ENCODE peak calls at places on chromosome 6, in ten cellular contexts. C, E, H, R, F, D, M, A, J and U are unnamed samples. For H3K4me1, the result is how much of the 10 kb centered on the place peaks cover.

GRCh38 chr6:47343631-47344421 is 34.1 kb upstream of the TNFRSF21 start:
- DNase-seq in C (no peak), E (no peak), H (no peak), R (peak), F (no peak), D (no peak), M (no peak), A (no peak), J (no peak), U (no peak)

GRCh38 chr6:38509713-38510112 is 130.0 kb downstream of the BTBD9 start:
- DNase-seq in C (no peak), E (peak), H (no peak), R (no peak), F (no peak), D (no peak), M (no peak), A (no peak), J (no peak), U (peak)

GRCh38 chr6:41682497-41682961 is 44.3 kb downstream of the MDFI start:
- DNase-seq in C (no peak), E (no peak), H (peak), R (no peak), F (no peak), D (no peak), M (peak), A (no peak), J (no peak), U (no peak)

GRCh38 chr6:166586424-166587156 is at the start of gene RAMACL:
- DNase-seq in C (peak), E (no peak), H (no peak), R (peak), F (no peak), D (no peak), M (peak), A (no peak), J (no peak), U (no peak)

GRCh38 chr6:107576852-107577251 is 86.9 kb downstream of the SOBP start:
- DNase-seq in C (no peak), E (peak), H (no peak), R (no peak), F (no peak), D (no peak), M (no peak), A (no peak), J (no peak), U (peak)

GRCh38 chr6:37635319-37635718 is 62.4 kb downstream of the MDGA1 start:
- DNase-seq in C (no peak), E (no peak), H (no peak), R (no peak), F (no peak), D (no peak), M (no peak), A (no peak), J (no peak), U (no peak)

GRCh38 chr6:33206864-33207568 is 1.3 kb upstream of the RING1 start:
- DNase-seq in C (no peak), E (peak), H (peak), R (no peak), F (no peak), D (no peak), M (peak), A (no peak), J (no peak), U (peak)

GRCh38 chr6:35038076-35038475 is 103.1 kb downstream of the TCP11 start:
- DNase-seq in C (no peak), E (peak), H (no peak), R (no peak), F (no peak), D (no peak), M (no peak), A (no peak), J (no peak), U (no peak)

GRCh38 chr6:63764318-63764916 is 128.8 kb downstream of the PHF3 start:
- DNase-seq in C (no peak), E (peak), H (no peak), R (no peak), F (no peak), D (no peak), M (no peak), A (no peak), J (no peak), U (no peak)

GRCh38 chr6:108203189-108204119 is 37.6 kb downstream of the NR2E1 start:
- DNase-seq in C (no peak), E (no peak), H (no peak), R (no peak), F (no peak), D (no peak), M (no peak), A (no peak), J (no peak), U (no peak)

GRCh38 chr6:167748458-167749379 is 78.0 kb upstream of the AFDN start:
- DNase-seq in C (no peak), E (no peak), H (no peak), R (no peak), F (no peak), D (no peak), M (peak), A (no peak), J (no peak), U (no peak)

GRCh38 chr6:169171951-169172350 is 81.7 kb downstream of the THBS2 start:
- DNase-seq in C (no peak), E (peak), H (no peak), R (no peak), F (no peak), D (no peak), M (no peak), A (no peak), J (no peak), U (peak)

GRCh38 chr6:35297541-35298481 is at the start of gene DEF6:
- DNase-seq in C (no peak), E (peak), H (peak), R (peak), F (peak), D (peak), M (peak), A (peak), J (peak), U (peak)

GRCh38 chr6:151100326-151100725 is 139.4 kb upstream of the AKAP12 start:
- DNase-seq in C (no peak), E (no peak), H (no peak), R (no peak), F (no peak), D (no peak), M (no peak), A (no peak), J (no peak), U (no peak)

GRCh38 chr6:10205892-10206291 is 209.0 kb downstream of the TFAP2A start:
- DNase-seq in C (no peak), E (no peak), H (no peak), R (no peak), F (no peak), D (no peak), M (no peak), A (no peak), J (no peak), U (no peak)

GRCh38 chr6:140931581-140931980 is 1201.1 kb upstream of the GJE1 start:
- DNase-seq in C (no peak), E (no peak), H (no peak), R (no peak), F (no peak), D (no peak), M (no peak), A (no peak), J (no peak), U (no peak)

GRCh38 chr6:90297124-90297865 is 652 bp upstream of the BACH2 start:
- DNase-seq in C (no peak), E (no peak), H (no peak), R (no peak), F (no peak), D (no peak), M (no peak), A (no peak), J (no peak), U (no peak)

GRCh38 chr6:106134906-106135634 is 48.9 kb downstream of the PRDM1 start:
- DNase-seq in C (peak), E (peak), H (no peak), R (peak), F (no peak), D (no peak), M (no peak), A (no peak), J (no peak), U (peak)

GRCh38 chr6:15709665-15710269 is 46.9 kb upstream of the DTNBP1 start:
- DNase-seq in C (no peak), E (no peak), H (no peak), R (no peak), F (no peak), D (no peak), M (no peak), A (no peak), J (no peak), U (no peak)

GRCh38 chr6:133553652-133554051 is 312.5 kb downstream of the EYA4 start:
- DNase-seq in C (no peak), E (peak), H (no peak), R (peak), F (peak), D (no peak), M (peak), A (peak), J (no peak), U (peak)

GRCh38 chr6:2857580-2858337 is 16.1 kb upstream of the SERPINB1 start:
- DNase-seq in C (peak), E (peak), H (no peak), R (no peak), F (peak), D (peak), M (no peak), A (no peak), J (peak), U (no peak)

GRCh38 chr6:107673076-107673494 is 151.0 kb downstream of the SCML4 start:
- DNase-seq in C (no peak), E (no peak), H (no peak), R (no peak), F (peak), D (no peak), M (no peak), A (no peak), J (peak), U (no peak)

GRCh38 chr6:149028767-149029405 is 282.1 kb downstream of the UST start:
- DNase-seq in C (peak), E (peak), H (no peak), R (peak), F (peak), D (peak), M (no peak), A (peak), J (no peak), U (peak)

GRCh38 chr6:97047473-97048201 is 123.1 kb downstream of the KLHL32 start:
- DNase-seq in C (no peak), E (no peak), H (no peak), R (no peak), F (no peak), D (no peak), M (no peak), A (no peak), J (no peak), U (no peak)

GRCh38 chr6:1913572-1913971 is 303.9 kb downstream of the FOXC1 start:
- DNase-seq in C (no peak), E (no peak), H (no peak), R (no peak), F (no peak), D (no peak), M (no peak), A (no peak), J (no peak), U (no peak)

GRCh38 chr6:121413831-121414368 is 21.5 kb upstream of the GJA1 start:
- DNase-seq in C (no peak), E (peak), H (no peak), R (no peak), F (no peak), D (no peak), M (no peak), A (no peak), J (no peak), U (no peak)

GRCh38 chr6:4909063-4909645 is 94.7 kb downstream of the RPP40 start:
- DNase-seq in C (no peak), E (no peak), H (no peak), R (no peak), F (no peak), D (no peak), M (no peak), A (no peak), J (no peak), U (no peak)

GRCh38 chr6:169224185-169224695 is 29.4 kb downstream of the THBS2 start:
- DNase-seq in C (no peak), E (peak), H (no peak), R (peak), F (peak), D (no peak), M (no peak), A (no peak), J (no peak), U (peak)

GRCh38 chr6:4948781-4949450 is 54.9 kb downstream of the RPP40 start:
- DNase-seq in C (no peak), E (no peak), H (no peak), R (no peak), F (no peak), D (peak), M (no peak), A (no peak), J (no peak), U (peak)

GRCh38 chr6:136501081-136501480 is 49.1 kb downstream of the MAP7 start:
- DNase-seq in C (no peak), E (no peak), H (no peak), R (no peak), F (no peak), D (no peak), M (no peak), A (no peak), J (no peak), U (no peak)

GRCh38 chr6:31908791-31909190 is 6.9 kb upstream of the ZBTB12 start:
- DNase-seq in C (no peak), E (peak), H (no peak), R (no peak), F (no peak), D (no peak), M (no peak), A (no peak), J (no peak), U (no peak)

GRCh38 chr6:20575691-20576451 is 41.6 kb downstream of the CDKAL1 start:
- DNase-seq in C (no peak), E (no peak), H (no peak), R (no peak), F (no peak), D (no peak), M (no peak), A (no peak), J (no peak), U (no peak)

GRCh38 chr6:16654703-16655102 is 106.6 kb downstream of the ATXN1 start:
- DNase-seq in C (no peak), E (no peak), H (no peak), R (no peak), F (no peak), D (no peak), M (no peak), A (no peak), J (no peak), U (no peak)

GRCh38 chr6:145824344-145824743 is 9.7 kb upstream of the FBXO30 start:
- DNase-seq in C (no peak), E (no peak), H (no peak), R (no peak), F (no peak), D (no peak), M (no peak), A (no peak), J (no peak), U (no peak)

GRCh38 chr6:148934956-148935355 is 188.1 kb downstream of the UST start:
- DNase-seq in C (no peak), E (no peak), H (no peak), R (no peak), F (no peak), D (no peak), M (no peak), A (no peak), J (no peak), U (no peak)

GRCh38 chr6:164417537-164417936 is 891.9 kb downstream of the C6orf118 start:
- DNase-seq in C (no peak), E (no peak), H (no peak), R (no peak), F (no peak), D (no peak), M (peak), A (no peak), J (no peak), U (no peak)

GRCh38 chr6:146985111-146985510 is 219.1 kb upstream of the STXBP5 start:
- DNase-seq in C (peak), E (no peak), H (no peak), R (peak), F (no peak), D (no peak), M (no peak), A (no peak), J (no peak), U (no peak)

GRCh38 chr6:161168281-161168891 is 105.5 kb downstream of the AGPAT4 start:
- DNase-seq in C (peak), E (peak), H (no peak), R (peak), F (peak), D (no peak), M (peak), A (peak), J (no peak), U (peak)

GRCh38 chr6:33988121-33989015 is 157.5 kb downstream of the GRM4 start:
- DNase-seq in C (no peak), E (no peak), H (peak), R (peak), F (no peak), D (no peak), M (peak), A (no peak), J (no peak), U (no peak)

GRCh38 chr6:161195418-161195817 is 78.4 kb downstream of the AGPAT4 start:
- DNase-seq in C (no peak), E (no peak), H (no peak), R (no peak), F (no peak), D (no peak), M (no peak), A (no peak), J (no peak), U (no peak)

DNA sequence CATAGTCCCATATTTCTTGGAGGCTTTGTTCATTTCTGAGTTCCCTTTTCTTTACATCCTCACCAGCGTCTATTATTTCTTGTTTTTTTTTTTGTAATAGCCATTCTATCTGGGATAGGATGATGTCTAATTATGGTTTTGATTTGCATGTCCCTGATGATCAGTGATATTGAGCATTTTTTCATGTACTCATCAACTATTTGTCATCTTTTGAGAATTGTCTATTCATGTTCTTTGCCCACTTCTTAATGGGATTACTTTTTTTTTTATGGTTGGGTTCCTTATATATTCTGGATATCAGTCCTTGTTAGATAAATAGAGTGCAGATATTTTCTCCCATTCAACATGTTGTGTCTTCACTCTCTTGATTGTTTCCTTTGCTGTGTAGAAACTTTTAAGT is 42.1 kb downstream of the CYB5R4 start:
- DNase-seq in C (no peak), E (no peak), H (no peak), R (no peak), F (no peak), D (no peak), M (no peak), A (no peak), J (no peak), U (no peak)
- TF ChIP-seq CTCF in C (no peak), E (no peak), H (no peak), R (no peak), F (no peak), D (no peak), M (no peak), A (no peak), J (no peak), U (no peak)

GRCh38 chr6:12961761-12962160 is 245.2 kb downstream of the PHACTR1 start:
- DNase-seq in C (no peak), E (no peak), H (no peak), R (no peak), F (no peak), D (no peak), M (no peak), A (no peak), J (no peak), U (no peak)
- H3K4me1 ChIP-seq in C (under half), E (under half), H (under half), R (under half), F (under half), D (under half), M (under half), A (under half), J (half or more), U (under half)

DNA sequence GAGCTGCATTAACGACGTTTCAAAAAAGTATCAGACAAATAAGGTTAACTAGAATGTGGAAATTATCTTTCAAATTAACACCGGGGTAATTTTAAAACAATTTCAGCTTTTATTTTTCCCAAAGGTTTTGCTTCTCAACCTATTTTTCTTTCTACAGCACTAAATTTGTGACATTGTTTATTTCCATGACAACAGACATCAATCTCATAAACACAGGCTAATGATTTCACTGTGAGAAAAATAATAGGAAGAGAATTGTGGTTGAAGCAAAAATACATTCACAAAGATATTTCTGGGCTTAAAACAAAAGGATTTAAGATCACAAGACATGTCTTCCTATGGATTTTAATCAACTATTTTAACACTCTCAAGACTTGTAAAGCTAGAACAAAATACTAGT is 38.4 kb downstream of the COL12A1 start:
- DNase-seq in C (no peak), E (no peak), H (no peak), R (no peak), F (no peak), D (no peak), M (no peak), A (no peak), J (no peak), U (no peak)
- H3K27ac ChIP-seq in C (no peak), E (peak), H (no peak), R (no peak), F (no peak), D (no peak), M (no peak), A (no peak), J (no peak), U (no peak)

GRCh38 chr6:24720131-24720603 is 1.2 kb upstream of the C6orf62 start:
- DNase-seq in C (peak), E (peak), H (peak), R (peak), F (peak), D (peak), M (peak), A (peak), J (peak), U (no peak)
- TF ChIP-seq CTCF in C (no peak), E (no peak), H (no peak), R (no peak), F (no peak), D (no peak), M (no peak), A (no peak), J (no peak), U (no peak)

DNA sequence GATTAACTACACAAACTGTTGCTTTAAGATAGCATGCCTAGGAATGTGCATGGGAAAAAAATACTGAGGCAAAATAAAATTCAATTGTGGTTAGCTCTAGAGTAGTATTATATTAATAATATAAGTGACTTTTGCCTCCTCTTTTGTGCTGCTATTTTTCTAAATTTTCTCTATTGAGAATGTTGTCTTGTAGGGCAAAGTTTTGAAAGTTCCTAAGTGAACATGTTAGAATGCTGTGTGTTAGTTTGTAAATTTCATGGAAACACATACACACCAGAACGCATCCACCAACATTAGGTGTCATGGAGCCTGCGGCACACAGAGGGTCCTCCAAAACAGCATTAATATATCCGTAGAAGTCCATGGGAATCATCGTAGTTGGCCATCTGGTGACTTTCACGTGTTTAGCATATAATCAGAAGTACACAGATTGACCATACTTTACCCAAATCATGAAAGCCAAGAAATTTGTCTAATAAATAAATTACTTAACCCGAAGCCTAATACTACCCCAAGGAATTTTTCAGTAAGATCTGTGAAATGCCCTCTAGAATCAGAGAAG is 25.6 kb downstream of the ARHGAP18 start:
- DNase-seq in C (no peak), E (no peak), H (no peak), R (no peak), F (no peak), D (no peak), M (no peak), A (no peak), J (no peak), U (no peak)
- H3K4me1 ChIP-seq in C (under half), E (under half), H (under half), R (under half), F (half or more), D (under half), M (under half), A (under half), J (under half), U (half or more)

GRCh38 chr6:143754204-143754603 is 76.4 kb downstream of the PHACTR2 start:
- DNase-seq in C (no peak), E (no peak), H (no peak), R (no peak), F (no peak), D (no peak), M (no peak), A (no peak), J (no peak), U (no peak)
- H3K27ac ChIP-seq in C (no peak), E (no peak), H (no peak), R (no peak), F (no peak), D (no peak), M (no peak), A (no peak), J (no peak), U (no peak)

DNA sequence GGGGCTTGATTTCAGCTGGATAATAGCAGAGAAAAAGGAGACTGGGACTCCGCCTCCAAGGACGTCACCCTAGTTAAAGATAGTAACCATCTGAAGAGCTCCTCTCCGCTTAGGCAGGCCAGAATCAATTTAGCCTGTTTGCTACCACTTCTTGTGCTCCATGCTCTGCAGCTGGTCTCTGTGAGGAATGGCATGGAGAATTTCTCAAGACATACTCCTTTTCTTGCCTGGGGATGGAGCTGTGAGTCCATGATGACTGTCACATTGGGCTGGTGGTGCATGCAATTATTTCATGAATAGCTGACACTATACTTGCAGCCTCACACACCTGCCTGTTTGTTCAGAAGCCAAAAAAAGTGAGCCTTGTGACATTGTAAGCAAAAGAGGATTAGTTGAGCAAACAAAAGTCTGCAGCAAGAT is 61.4 kb downstream of the TXLNB start:
- DNase-seq in C (no peak), E (peak), H (no peak), R (no peak), F (no peak), D (no peak), M (peak), A (peak), J (no peak), U (no peak)
- TF ChIP-seq CTCF in C (no peak), E (peak), H (no peak), R (no peak), F (peak), D (no peak), M (peak), A (no peak), J (peak), U (peak)